ENCODE peak calls at places on chromosomes 12 and 14, in eight cellular contexts. Q is kidney epithelial cell, U is HL-60, D is left ventricle myocardium inferior, C is aorta, S is GM23248, X is HCT116, J is breast epithelium. E is an unnamed sample.
A peak's percentile ranks its signal among the peaks of the same experiment; 100 is the strongest.

GRCh38 chr14:38203929-38204716 is 3.6 kb upstream of the SSTR1 start:
- DNase-seq in S (no peak), D (no peak), U (no peak), X (no peak), Q (no peak), C (no peak), J (no peak), E (no peak)

GRCh38 chr12:34347367-34347766 is 325.1 kb downstream of the ALG10 start:
- DNase-seq in C (no peak), J (no peak), Q (no peak), D (no peak), U (no peak), X (no peak), S (no peak), E (no peak)

GRCh38 chr12:123101467-123102004 is 49.4 kb downstream of the PITPNM2 start:
- DNase-seq in S (no peak), C (no peak), U (no peak), Q (no peak), J (no peak), D (no peak), X (no peak), E (no peak)

GRCh38 chr14:92844220-92844619 is 50.1 kb downstream of the GOLGA5 start:
- DNase-seq in U (no peak), J (no peak), C (no peak), D (no peak), Q (no peak), S (peak; percentile 12), X (no peak), E (no peak)

GRCh38 chr12:91562476-91562875 is 379.9 kb upstream of the DCN start:
- DNase-seq in S (peak; percentile 15), J (no peak), U (no peak), X (no peak), Q (no peak), D (no peak), C (no peak), E (no peak)

GRCh38 chr14:99672506-99673327 is 11.4 kb upstream of the CYP46A1 start:
- DNase-seq in X (no peak), S (no peak), U (peak; percentile 65), Q (no peak), J (no peak), C (peak; percentile 64), D (no peak), E (no peak)

GRCh38 chr12:80513211-80513610 is 69.2 kb downstream of the PTPRQ start:
- DNase-seq in U (no peak), J (no peak), C (peak; percentile 30), S (no peak), Q (no peak), D (no peak), X (no peak), E (no peak)

GRCh38 chr12:65892905-65893304 is 68.6 kb downstream of the HMGA2 start:
- DNase-seq in U (no peak), J (no peak), X (no peak), D (no peak), Q (no peak), C (no peak), S (peak; percentile 88), E (no peak)

GRCh38 chr14:102474934-102475333 is 34.6 kb downstream of the ANKRD9 start:
- DNase-seq in J (no peak), C (peak; percentile 67), U (peak; percentile 13), X (no peak), S (no peak), D (peak; percentile 86), Q (no peak), E (no peak)

GRCh38 chr14:99156026-99156425 is 116.0 kb downstream of the BCL11B start:
- DNase-seq in D (no peak), S (no peak), J (no peak), Q (no peak), C (no peak), X (no peak), U (no peak), E (no peak)

GRCh38 chr12:105278043-105278697 is 42.2 kb upstream of the APPL2 start:
- DNase-seq in Q (no peak), C (no peak), X (no peak), S (peak; percentile 75), U (no peak), D (no peak), J (no peak), E (no peak)

GRCh38 chr14:73457935-73458218 is 469 bp downstream of the NUMB start:
- DNase-seq in D (peak; percentile 44), C (peak; percentile 81), J (peak; percentile 33), U (peak; percentile 1), S (no peak), Q (no peak), X (no peak), E (no peak)

GRCh38 chr12:111384596-111384995 is 15.7 kb upstream of the PHETA1 start:
- DNase-seq in J (no peak), S (no peak), C (no peak), U (no peak), Q (no peak), X (no peak), D (no peak), E (no peak)

GRCh38 chr14:88616697-88617096 is 53.9 kb downstream of the ZC3H14 start:
- DNase-seq in U (no peak), Q (no peak), J (no peak), D (no peak), X (no peak), C (no peak), S (no peak), E (peak; percentile 77)

GRCh38 chr14:102362084-102362483 is 606 bp downstream of the CINP start:
- DNase-seq in C (no peak), U (no peak), D (no peak), J (no peak), X (no peak), Q (no peak), S (peak; percentile 83), E (no peak)

GRCh38 chr12:109905301-109905700 is 5.2 kb downstream of the TCHP start:
- DNase-seq in C (no peak), S (no peak), Q (no peak), X (no peak), J (no peak), D (no peak), U (no peak), E (no peak)

GRCh38 chr12:109897029-109897428 is 3.0 kb upstream of the TCHP start:
- DNase-seq in X (no peak), J (no peak), U (no peak), S (no peak), C (no peak), D (no peak), Q (no peak), E (no peak)

GRCh38 chr12:109899783-109900751 is at the start of gene TCHP:
- DNase-seq in D (peak; percentile 87), S (peak; percentile 95), J (peak; percentile 76), X (peak; percentile 74), Q (peak; percentile 64), U (peak; percentile 91), C (peak; percentile 94), E (no peak)

GRCh38 chr12:109902866-109903265 is 2.8 kb downstream of the TCHP start:
- DNase-seq in U (no peak), S (no peak), C (no peak), Q (no peak), J (no peak), D (no peak), X (no peak), E (no peak)

GRCh38 chr12:109900752-109901580 is 892 bp downstream of the TCHP start:
- DNase-seq in D (no peak), C (no peak), U (peak; percentile 9), J (no peak), X (no peak), Q (no peak), S (peak; percentile 26), E (no peak)
- H3K27me3 ChIP-seq in D (no peaks in the 10 kb centered on the region), C (no peaks in the 10 kb centered on the region), U (no peaks in the 10 kb centered on the region), J (no peaks in the 10 kb centered on the region), X (no peaks in the 10 kb centered on the region), Q (no peaks in the 10 kb centered on the region), S (no peaks in the 10 kb centered on the region), E (no peaks in the 10 kb centered on the region)

GRCh38 chr12:54000105-54000773 is at the start of gene HOXC9:
- DNase-seq in X (no peak), S (peak; percentile 74), C (peak; percentile 85), U (no peak), J (no peak), D (no peak), Q (no peak), E (no peak)
- H3K27me3 ChIP-seq in X (no peaks in the 10 kb centered on the region), S (no peaks in the 10 kb centered on the region), C (no peaks in the 10 kb centered on the region), U (peaks cover 92% of the 10 kb centered on the region), J (peaks cover 17% of the 10 kb centered on the region), D (peaks cover 100% of the 10 kb centered on the region), Q (peaks cover 33% of the 10 kb centered on the region), E (no peaks in the 10 kb centered on the region)

DNA sequence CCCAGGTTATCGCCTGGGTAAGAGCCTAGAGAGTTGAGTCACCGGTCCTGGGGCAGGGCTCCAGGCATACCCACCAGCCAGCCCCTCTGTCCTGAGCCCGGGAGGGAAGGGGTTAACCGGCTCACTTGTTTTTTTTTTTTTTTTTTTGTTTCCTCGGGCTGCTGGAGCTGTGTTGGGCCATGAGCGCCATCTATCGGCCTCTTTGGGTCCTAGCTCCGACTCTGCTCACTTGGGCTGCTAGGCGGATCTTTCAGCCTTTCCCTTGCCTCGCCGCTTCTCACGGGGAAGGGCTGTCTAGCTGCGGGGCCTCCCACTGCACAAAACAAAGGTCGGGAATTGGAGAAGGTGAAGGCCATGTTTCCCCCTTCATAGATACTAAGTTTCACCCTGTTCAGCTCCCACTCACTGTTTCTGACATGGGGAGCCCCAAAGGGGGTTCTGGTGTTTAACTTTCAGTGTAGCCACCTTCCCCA is 2.8 kb upstream of the SMUG1 start:
- DNase-seq in Q (peak; percentile 45), C (peak; percentile 92), X (peak; percentile 77), J (peak; percentile 76), D (peak; percentile 76), S (peak; percentile 85), U (peak; percentile 78), E (no peak)
- H3K27me3 ChIP-seq in Q (peaks cover 14% of the 10 kb centered on the region), C (no peaks in the 10 kb centered on the region), X (no peaks in the 10 kb centered on the region), J (no peaks in the 10 kb centered on the region), D (peaks cover 68% of the 10 kb centered on the region), S (no peaks in the 10 kb centered on the region), U (no peaks in the 10 kb centered on the region), E (no peaks in the 10 kb centered on the region)

GRCh38 chr12:130145731-130146130 is 16.5 kb upstream of the FZD10 start:
- DNase-seq in Q (no peak), J (no peak), S (no peak), X (no peak), D (no peak), C (peak; percentile 55), U (no peak), E (no peak)
- H3K27me3 ChIP-seq in Q (peaks cover 14% of the 10 kb centered on the region), J (no peaks in the 10 kb centered on the region), S (no peaks in the 10 kb centered on the region), X (no peaks in the 10 kb centered on the region), D (peaks cover 93% of the 10 kb centered on the region), C (no peaks in the 10 kb centered on the region), U (no peaks in the 10 kb centered on the region), E (peaks cover 8% of the 10 kb centered on the region)

DNA sequence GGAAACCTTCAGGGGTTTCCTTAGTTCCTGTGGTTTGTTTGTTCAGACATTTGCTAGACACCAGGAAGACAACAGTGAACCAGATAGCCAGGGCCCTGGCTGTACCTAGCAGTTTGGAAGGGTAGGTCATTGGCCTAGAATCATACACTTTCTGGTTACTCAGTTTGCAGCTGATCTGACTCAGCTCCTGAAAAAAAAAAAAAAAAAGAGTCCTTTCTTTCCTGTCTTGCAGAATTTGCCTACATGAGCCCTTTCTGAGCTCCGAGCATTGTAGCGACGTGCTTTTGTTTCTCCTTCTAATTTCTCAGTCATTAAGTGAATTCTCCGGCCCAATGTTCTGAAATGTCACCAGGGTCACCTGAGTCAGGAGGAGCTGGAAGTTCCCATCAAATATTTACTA is 2.4 kb downstream of the CABP1 start:
- DNase-seq in D (no peak), S (peak; percentile 32), J (no peak), Q (no peak), U (no peak), X (no peak), C (no peak), E (no peak)
- H3K27me3 ChIP-seq in D (peaks cover 66% of the 10 kb centered on the region), S (peaks cover 59% of the 10 kb centered on the region), J (peaks cover 62% of the 10 kb centered on the region), Q (peaks cover 42% of the 10 kb centered on the region), U (peaks cover 32% of the 10 kb centered on the region), X (peaks cover 4% of the 10 kb centered on the region), C (no peaks in the 10 kb centered on the region), E (peaks cover 40% of the 10 kb centered on the region)

GRCh38 chr12:2372735-2373134 is 319.9 kb downstream of the CACNA1C start:
- DNase-seq in D (peak; percentile 66), C (peak; percentile 89), Q (no peak), S (no peak), J (peak; percentile 61), U (no peak), X (no peak), E (no peak)
- H3K27me3 ChIP-seq in D (no peaks in the 10 kb centered on the region), C (no peaks in the 10 kb centered on the region), Q (no peaks in the 10 kb centered on the region), S (no peaks in the 10 kb centered on the region), J (no peaks in the 10 kb centered on the region), U (no peaks in the 10 kb centered on the region), X (no peaks in the 10 kb centered on the region), E (no peaks in the 10 kb centered on the region)